ENCODE peak calls at places on chromosomes 5 and 9, in four cellular contexts. J is heart left ventricle; C is Peyer's patch; Z is CD8-positive, alpha-beta memory T cell. G is an unnamed sample. For H3K4me1, the result is how much of the 10 kb centered on the place peaks cover.

GRCh38 chr5:10581867-10582511 is 18.1 kb downstream of the ANKRD33B start:
- DNase-seq in J (no peak), C (no peak), Z (no peak), G (no peak)

GRCh38 chr5:159017787-159018186 is 81.9 kb downstream of the EBF1 start:
- DNase-seq in J (peak), C (no peak), Z (no peak), G (no peak)

GRCh38 chr5:72378636-72379289 is 58.6 kb downstream of the PTCD2 start:
- DNase-seq in J (peak), C (no peak), Z (no peak), G (no peak)

GRCh38 chr9:68669189-68669588 is 35.9 kb upstream of the PIP5K1B start:
- DNase-seq in J (no peak), C (no peak), Z (no peak), G (no peak)

GRCh38 chr9:121651295-121652036 is at the start of gene DAB2IP:
- DNase-seq in J (peak), C (no peak), Z (no peak), G (no peak)

GRCh38 chr9:79807966-79808365 is 236.2 kb downstream of the TLE4 start:
- DNase-seq in J (no peak), C (no peak), Z (no peak), G (no peak)

GRCh38 chr9:32966036-32966435 is 35.4 kb downstream of the APTX start:
- DNase-seq in J (no peak), C (no peak), Z (no peak), G (no peak)

GRCh38 chr5:151577566-151577965 is 13.6 kb downstream of the FAT2 start:
- DNase-seq in J (no peak), C (peak), Z (no peak), G (no peak)

GRCh38 chr5:15539951-15540350 is 40.0 kb downstream of the FBXL7 start:
- DNase-seq in J (no peak), C (no peak), Z (no peak), G (no peak)

GRCh38 chr9:70318002-70318401 is 59.2 kb downstream of the SMC5 start:
- DNase-seq in J (no peak), C (no peak), Z (no peak), G (no peak)

GRCh38 chr5:16776611-16777251 is 159.4 kb downstream of the MYO10 start:
- DNase-seq in J (peak), C (no peak), Z (no peak), G (no peak)

GRCh38 chr5:96978812-96979449 is 43.1 kb downstream of the LNPEP start:
- DNase-seq in J (no peak), C (no peak), Z (no peak), G (no peak)

DNA sequence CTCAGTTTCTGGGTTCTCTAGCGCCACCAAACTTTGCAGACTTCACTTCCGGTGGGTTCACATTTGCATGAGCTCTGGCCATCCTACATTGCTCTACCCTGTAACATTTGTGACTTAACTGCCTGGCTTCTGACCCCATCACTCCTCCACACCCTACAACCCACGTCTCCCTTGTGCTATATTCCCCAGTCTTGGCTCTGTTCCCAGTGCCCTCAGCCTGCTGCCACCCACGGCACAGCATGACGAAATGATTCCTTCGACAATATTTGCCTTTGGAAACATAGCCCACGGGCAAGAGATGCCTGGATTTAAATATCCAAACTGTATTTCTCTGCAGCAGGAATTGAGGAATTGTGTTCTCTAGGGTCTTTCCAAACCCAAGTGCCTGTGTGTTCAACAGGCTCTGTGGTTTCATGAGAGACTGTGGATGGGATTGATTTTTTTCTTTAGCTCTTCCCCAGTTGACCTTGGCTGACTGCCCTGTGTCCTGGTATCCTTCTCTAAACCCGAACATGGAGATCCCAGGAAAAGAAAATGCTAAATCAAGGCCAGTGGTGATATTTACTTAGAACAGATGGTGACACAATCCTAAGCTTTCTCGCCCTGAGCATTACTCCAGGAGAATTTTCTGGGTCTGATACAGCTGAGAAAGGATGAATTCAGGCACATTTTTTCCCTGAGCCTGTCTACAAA is 44.4 kb upstream of the GRIA1 start:
- DNase-seq in J (no peak), C (no peak), Z (no peak), G (no peak)
- H3K4me1 ChIP-seq in J (under half), C (under half), Z (under half), G (under half)

GRCh38 chr5:43007911-43008368 is 32.2 kb downstream of the ANXA2R start:
- DNase-seq in J (peak), C (peak), Z (peak), G (peak)

GRCh38 chr5:43014522-43014921 is 25.6 kb downstream of the ANXA2R start:
- DNase-seq in J (no peak), C (no peak), Z (no peak), G (no peak)

GRCh38 chr5:43008369-43009158 is 31.6 kb downstream of the ANXA2R start:
- DNase-seq in J (peak), C (peak), Z (peak), G (peak)

GRCh38 chr5:43007246-43007910 is 32.7 kb downstream of the ANXA2R start:
- DNase-seq in J (peak), C (peak), Z (peak), G (peak)

DNA sequence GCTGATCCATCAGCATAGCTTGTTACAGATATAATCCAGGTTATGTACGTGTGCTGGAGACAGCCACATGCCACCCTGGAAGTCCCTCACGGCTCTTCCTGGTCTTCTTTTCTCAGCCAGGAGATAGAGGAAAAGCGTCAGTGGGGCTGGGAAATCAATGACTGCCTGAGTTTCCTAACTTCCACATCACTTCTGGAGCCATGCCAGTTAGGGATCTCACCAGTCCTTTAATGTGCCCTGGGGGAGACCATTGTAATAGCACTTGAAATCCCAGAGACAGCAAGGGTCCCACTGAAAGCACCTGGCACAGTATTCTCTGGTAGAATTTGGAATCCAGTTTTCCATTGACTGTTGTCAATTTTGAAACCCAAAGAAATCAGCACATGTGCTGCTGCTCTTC is 29.2 kb downstream of the ANXA2R start:
- DNase-seq in J (no peak), C (no peak), Z (no peak), G (no peak)
- H3K27ac ChIP-seq in J (no peak), C (peak), Z (peak), G (peak)

GRCh38 chr9:98232926-98233325 is 22.5 kb downstream of the TBC1D2 start:
- DNase-seq in J (no peak), C (no peak), Z (no peak), G (no peak)
- H3K4me1 ChIP-seq in J (under half), C (under half), Z (under half), G (under half)

GRCh38 chr5:139787568-139788293 is 7.9 kb upstream of the PSD2 start:
- DNase-seq in J (peak), C (peak), Z (peak), G (peak)
- H3K27ac ChIP-seq in J (peak), C (peak), Z (peak), G (no peak)

G was measured in CD8-positive, alpha-beta T cell.